ENCODE peak calls at places on chromosomes 3 and 15, in ten cellular contexts. One of them, this sample, is unnamed.

GRCh38 chr3:120280026-120280425 is 5.0 kb downstream of the GPR156 start:
- DNase-seq in transverse colon: no peak
- DNase-seq in SK-N-SH: no peak
- DNase-seq in suprapubic skin: no peak
- DNase-seq in Panc1: no peak
- DNase-seq in K562: no peak
- DNase-seq in HepG2: no peak
- DNase-seq in stomach: no peak
- DNase-seq in SK-N-MC: no peak
- DNase-seq in H1: no peak
- DNase-seq in this sample: no peak

GRCh38 chr3:61975199-61975598 is 398.2 kb downstream of the FEZF2 start:
- DNase-seq in transverse colon: no peak
- DNase-seq in SK-N-SH: no peak
- DNase-seq in suprapubic skin: no peak
- DNase-seq in Panc1: no peak
- DNase-seq in K562: no peak
- DNase-seq in HepG2: no peak
- DNase-seq in stomach: no peak
- DNase-seq in SK-N-MC: no peak
- DNase-seq in H1: no peak
- DNase-seq in this sample: no peak

GRCh38 chr3:53577486-53577885 is 83.1 kb downstream of the CACNA1D start:
- DNase-seq in transverse colon: no peak
- DNase-seq in SK-N-SH: no peak
- DNase-seq in suprapubic skin: no peak
- DNase-seq in Panc1: no peak
- DNase-seq in K562: no peak
- DNase-seq in HepG2: no peak
- DNase-seq in stomach: no peak
- DNase-seq in SK-N-MC: no peak
- DNase-seq in H1: no peak
- DNase-seq in this sample: peak

GRCh38 chr15:100278596-100279380 is 63.0 kb downstream of the ADAMTS17 start:
- DNase-seq in transverse colon: no peak
- DNase-seq in SK-N-SH: no peak
- DNase-seq in suprapubic skin: no peak
- DNase-seq in Panc1: no peak
- DNase-seq in K562: no peak
- DNase-seq in HepG2: no peak
- DNase-seq in stomach: no peak
- DNase-seq in SK-N-MC: no peak
- DNase-seq in H1: no peak
- DNase-seq in this sample: no peak

GRCh38 chr3:135966349-135966695 is 794 bp downstream of the PPP2R3A start:
- DNase-seq in transverse colon: no peak
- DNase-seq in SK-N-SH: no peak
- DNase-seq in suprapubic skin: no peak
- DNase-seq in Panc1: no peak
- DNase-seq in K562: peak
- DNase-seq in HepG2: no peak
- DNase-seq in stomach: no peak
- DNase-seq in SK-N-MC: no peak
- DNase-seq in H1: no peak
- DNase-seq in this sample: no peak

GRCh38 chr15:81297147-81297572 is 26.8 kb downstream of the STARD5 start:
- DNase-seq in transverse colon: peak
- DNase-seq in SK-N-SH: no peak
- DNase-seq in suprapubic skin: peak
- DNase-seq in Panc1: no peak
- DNase-seq in K562: no peak
- DNase-seq in HepG2: no peak
- DNase-seq in stomach: no peak
- DNase-seq in SK-N-MC: no peak
- DNase-seq in H1: no peak
- DNase-seq in this sample: no peak

GRCh38 chr15:81337713-81338157 is 13.8 kb upstream of the STARD5 start:
- DNase-seq in transverse colon: no peak
- DNase-seq in SK-N-SH: no peak
- DNase-seq in suprapubic skin: no peak
- DNase-seq in Panc1: no peak
- DNase-seq in K562: no peak
- DNase-seq in HepG2: no peak
- DNase-seq in stomach: no peak
- DNase-seq in SK-N-MC: no peak
- DNase-seq in H1: no peak
- DNase-seq in this sample: no peak

GRCh38 chr3:108940568-108941285 is 13.0 kb downstream of the GUCA1C start:
- DNase-seq in transverse colon: no peak
- DNase-seq in SK-N-SH: no peak
- DNase-seq in suprapubic skin: no peak
- DNase-seq in Panc1: no peak
- DNase-seq in K562: no peak
- DNase-seq in HepG2: peak
- DNase-seq in stomach: no peak
- DNase-seq in SK-N-MC: no peak
- DNase-seq in H1: no peak
- DNase-seq in this sample: no peak

GRCh38 chr3:135503429-135504083 is 462.0 kb upstream of the PPP2R3A start:
- DNase-seq in transverse colon: peak
- DNase-seq in SK-N-SH: peak
- DNase-seq in suprapubic skin: no peak
- DNase-seq in Panc1: peak
- DNase-seq in K562: peak
- DNase-seq in HepG2: peak
- DNase-seq in stomach: peak
- DNase-seq in SK-N-MC: peak
- DNase-seq in H1: peak
- DNase-seq in this sample: peak

GRCh38 chr15:39709941-39710340 is 72.7 kb downstream of the FSIP1 start:
- DNase-seq in transverse colon: no peak
- DNase-seq in SK-N-SH: no peak
- DNase-seq in suprapubic skin: no peak
- DNase-seq in Panc1: no peak
- DNase-seq in K562: no peak
- DNase-seq in HepG2: no peak
- DNase-seq in stomach: no peak
- DNase-seq in SK-N-MC: no peak
- DNase-seq in H1: no peak
- DNase-seq in this sample: no peak

GRCh38 chr3:9687514-9687913 is 16.1 kb upstream of the CPNE9 start:
- DNase-seq in transverse colon: no peak
- DNase-seq in SK-N-SH: no peak
- DNase-seq in suprapubic skin: no peak
- DNase-seq in Panc1: no peak
- DNase-seq in K562: no peak
- DNase-seq in HepG2: no peak
- DNase-seq in stomach: no peak
- DNase-seq in SK-N-MC: no peak
- DNase-seq in H1: no peak
- DNase-seq in this sample: no peak

GRCh38 chr15:66882251-66883020 is 180.4 kb downstream of the SMAD6 start:
- DNase-seq in transverse colon: no peak
- DNase-seq in SK-N-SH: no peak
- DNase-seq in suprapubic skin: no peak
- DNase-seq in Panc1: no peak
- DNase-seq in K562: no peak
- DNase-seq in HepG2: no peak
- DNase-seq in stomach: no peak
- DNase-seq in SK-N-MC: no peak
- DNase-seq in H1: no peak
- DNase-seq in this sample: no peak

GRCh38 chr3:56822501-56822900 is 20.8 kb upstream of the ARHGEF3 start:
- DNase-seq in transverse colon: no peak
- DNase-seq in SK-N-SH: no peak
- DNase-seq in suprapubic skin: no peak
- DNase-seq in Panc1: no peak
- DNase-seq in K562: no peak
- DNase-seq in HepG2: no peak
- DNase-seq in stomach: no peak
- DNase-seq in SK-N-MC: no peak
- DNase-seq in H1: no peak
- DNase-seq in this sample: no peak

GRCh38 chr15:76360416-76360815 is 23.8 kb downstream of the ISL2 start:
- DNase-seq in transverse colon: no peak
- DNase-seq in SK-N-SH: no peak
- DNase-seq in suprapubic skin: no peak
- DNase-seq in Panc1: no peak
- DNase-seq in K562: no peak
- DNase-seq in HepG2: no peak
- DNase-seq in stomach: no peak
- DNase-seq in SK-N-MC: no peak
- DNase-seq in H1: no peak
- DNase-seq in this sample: no peak

DNA sequence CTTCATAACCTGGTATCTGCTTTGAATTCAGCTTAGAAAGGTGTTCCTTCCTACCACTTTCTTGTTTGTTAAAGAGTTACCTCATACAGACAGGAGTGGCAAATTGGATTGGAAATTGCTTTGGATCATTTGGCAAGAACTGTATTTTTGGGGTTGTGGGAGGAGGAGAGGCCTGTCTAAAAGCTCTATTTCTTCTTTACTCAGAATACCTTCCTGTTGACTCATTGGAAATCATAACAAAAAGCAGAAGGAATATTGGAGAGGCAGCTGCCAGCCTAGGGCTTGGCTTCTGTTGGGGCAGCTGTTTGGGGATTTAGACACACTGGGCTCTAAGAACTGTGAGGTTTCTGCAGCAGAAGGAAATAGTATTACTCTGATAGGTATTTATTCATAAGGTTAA is 14.2 kb downstream of the IQGAP1 start:
- DNase-seq in transverse colon: no peak
- DNase-seq in SK-N-SH: no peak
- DNase-seq in suprapubic skin: peak
- DNase-seq in Panc1: peak
- DNase-seq in K562: no peak
- DNase-seq in HepG2: peak
- DNase-seq in stomach: no peak
- DNase-seq in SK-N-MC: no peak
- DNase-seq in H1: no peak
- DNase-seq in this sample: peak
- TF ChIP-seq POLR2AphosphoS5 in transverse colon: peak
- TF ChIP-seq POLR2AphosphoS5 in SK-N-SH: peak
- TF ChIP-seq POLR2AphosphoS5 in suprapubic skin: peak
- TF ChIP-seq POLR2AphosphoS5 in Panc1: peak
- TF ChIP-seq POLR2AphosphoS5 in K562: no peak
- TF ChIP-seq POLR2AphosphoS5 in HepG2: no peak
- TF ChIP-seq POLR2AphosphoS5 in stomach: no peak
- TF ChIP-seq POLR2AphosphoS5 in SK-N-MC: no peak
- TF ChIP-seq POLR2AphosphoS5 in H1: no peak
- TF ChIP-seq POLR2AphosphoS5 in this sample: no peak

GRCh38 chr3:42772670-42773408 is at the start of gene CCDC13:
- DNase-seq in transverse colon: peak
- DNase-seq in SK-N-SH: peak
- DNase-seq in suprapubic skin: peak
- DNase-seq in Panc1: no peak
- DNase-seq in K562: peak
- DNase-seq in HepG2: no peak
- DNase-seq in stomach: peak
- DNase-seq in SK-N-MC: no peak
- DNase-seq in H1: peak
- DNase-seq in this sample: peak

GRCh38 chr3:42771271-42771670 is 1.8 kb downstream of the CCDC13 start:
- DNase-seq in transverse colon: no peak
- DNase-seq in SK-N-SH: no peak
- DNase-seq in suprapubic skin: no peak
- DNase-seq in Panc1: no peak
- DNase-seq in K562: no peak
- DNase-seq in HepG2: no peak
- DNase-seq in stomach: no peak
- DNase-seq in SK-N-MC: no peak
- DNase-seq in H1: no peak
- DNase-seq in this sample: no peak

GRCh38 chr3:42769477-42770131 is 3.4 kb downstream of the CCDC13 start:
- DNase-seq in transverse colon: no peak
- DNase-seq in SK-N-SH: no peak
- DNase-seq in suprapubic skin: no peak
- DNase-seq in Panc1: no peak
- DNase-seq in K562: no peak
- DNase-seq in HepG2: no peak
- DNase-seq in stomach: no peak
- DNase-seq in SK-N-MC: no peak
- DNase-seq in H1: no peak
- DNase-seq in this sample: no peak

GRCh38 chr3:42778644-42779043 is 5.6 kb upstream of the CCDC13 start:
- DNase-seq in transverse colon: no peak
- DNase-seq in SK-N-SH: no peak
- DNase-seq in suprapubic skin: no peak
- DNase-seq in Panc1: no peak
- DNase-seq in K562: no peak
- DNase-seq in HepG2: no peak
- DNase-seq in stomach: no peak
- DNase-seq in SK-N-MC: no peak
- DNase-seq in H1: no peak
- DNase-seq in this sample: no peak

GRCh38 chr3:42773409-42773751 is 327 bp upstream of the CCDC13 start:
- DNase-seq in transverse colon: no peak
- DNase-seq in SK-N-SH: no peak
- DNase-seq in suprapubic skin: no peak
- DNase-seq in Panc1: no peak
- DNase-seq in K562: no peak
- DNase-seq in HepG2: no peak
- DNase-seq in stomach: no peak
- DNase-seq in SK-N-MC: no peak
- DNase-seq in H1: no peak
- DNase-seq in this sample: no peak
- H3K27ac ChIP-seq in transverse colon: peak
- H3K27ac ChIP-seq in SK-N-SH: peak
- H3K27ac ChIP-seq in suprapubic skin: peak
- H3K27ac ChIP-seq in Panc1: peak
- H3K27ac ChIP-seq in K562: no peak
- H3K27ac ChIP-seq in HepG2: no peak
- H3K27ac ChIP-seq in stomach: peak
- H3K27ac ChIP-seq in SK-N-MC: no peak
- H3K27ac ChIP-seq in H1: no peak
- H3K27ac ChIP-seq in this sample: peak

DNA sequence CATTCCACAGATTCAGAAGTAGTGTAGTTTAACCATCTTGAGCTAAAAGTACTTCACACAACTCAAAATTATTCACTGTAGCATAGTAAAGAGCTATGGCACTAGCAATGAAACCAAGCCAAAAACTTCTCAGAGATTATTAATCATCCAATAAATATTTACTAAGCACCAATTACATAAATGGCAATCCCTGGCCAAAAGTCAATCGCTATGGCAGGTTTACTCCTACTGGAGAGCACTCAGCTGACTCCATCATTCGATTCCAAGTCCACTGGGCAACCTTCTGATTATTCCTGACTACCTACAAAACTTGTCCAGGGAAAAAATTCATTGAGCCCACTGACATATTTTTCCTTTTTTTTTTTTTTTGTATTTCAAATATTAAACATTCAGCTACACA is 23.9 kb downstream of the ATP13A3 start:
- DNase-seq in transverse colon: no peak
- DNase-seq in SK-N-SH: no peak
- DNase-seq in suprapubic skin: no peak
- DNase-seq in Panc1: no peak
- DNase-seq in K562: no peak
- DNase-seq in HepG2: no peak
- DNase-seq in stomach: no peak
- DNase-seq in SK-N-MC: no peak
- DNase-seq in H1: no peak
- DNase-seq in this sample: no peak
- TF ChIP-seq POLR2AphosphoS5 in transverse colon: no peak
- TF ChIP-seq POLR2AphosphoS5 in SK-N-SH: no peak
- TF ChIP-seq POLR2AphosphoS5 in suprapubic skin: no peak
- TF ChIP-seq POLR2AphosphoS5 in Panc1: no peak
- TF ChIP-seq POLR2AphosphoS5 in K562: no peak
- TF ChIP-seq POLR2AphosphoS5 in HepG2: no peak
- TF ChIP-seq POLR2AphosphoS5 in stomach: no peak
- TF ChIP-seq POLR2AphosphoS5 in SK-N-MC: no peak
- TF ChIP-seq POLR2AphosphoS5 in H1: no peak
- TF ChIP-seq POLR2AphosphoS5 in this sample: no peak

GRCh38 chr3:155737844-155738460 is 6.9 kb downstream of the PLCH1 start:
- DNase-seq in transverse colon: peak
- DNase-seq in SK-N-SH: no peak
- DNase-seq in suprapubic skin: no peak
- DNase-seq in Panc1: no peak
- DNase-seq in K562: no peak
- DNase-seq in HepG2: peak
- DNase-seq in stomach: peak
- DNase-seq in SK-N-MC: no peak
- DNase-seq in H1: no peak
- DNase-seq in this sample: peak
- H3K27ac ChIP-seq in transverse colon: peak
- H3K27ac ChIP-seq in SK-N-SH: no peak
- H3K27ac ChIP-seq in suprapubic skin: no peak
- H3K27ac ChIP-seq in Panc1: no peak
- H3K27ac ChIP-seq in K562: no peak
- H3K27ac ChIP-seq in HepG2: peak
- H3K27ac ChIP-seq in stomach: peak
- H3K27ac ChIP-seq in SK-N-MC: no peak
- H3K27ac ChIP-seq in H1: no peak
- H3K27ac ChIP-seq in this sample: peak